ENCODE peak calls at places on chromosomes 4 and X, in four cellular contexts. N, X, I and M are unnamed samples.

GRCh38 chr4:78661923-78662521 is 110.5 kb downstream of the ANXA3 start:
- DNase-seq in X (peak; percentile 77), N (no peak), I (no peak), M (no peak)

GRCh38 chrX:53280703-53281320 is 572 bp downstream of the IQSEC2 start:
- DNase-seq in I (no peak), N (no peak), X (no peak), M (no peak)

GRCh38 chr4:95522682-95523410 is 25.9 kb downstream of the UNC5C start:
- DNase-seq in X (no peak), N (no peak), I (no peak), M (no peak)

GRCh38 chrX:39899059-39899458 is 198.7 kb downstream of the BCOR start:
- DNase-seq in N (no peak), I (no peak), X (no peak), M (no peak)

GRCh38 chr4:52057196-52057595 is 6.1 kb downstream of the SPATA18 start:
- DNase-seq in X (no peak), I (no peak), N (no peak), M (no peak)

GRCh38 chr4:166989886-166990285 is 244.4 kb downstream of the SPOCK3 start:
- DNase-seq in I (no peak), X (no peak), N (no peak), M (no peak)

GRCh38 chrX:50075630-50076349 is 125.0 kb downstream of the AKAP4 start:
- DNase-seq in I (no peak), X (no peak), N (no peak), M (no peak)

GRCh38 chrX:11273544-11273943 is 19.7 kb upstream of the AMELX start:
- DNase-seq in X (no peak), N (no peak), I (no peak), M (no peak)

GRCh38 chr4:159035570-159035969 is 67.3 kb upstream of the RAPGEF2 start:
- DNase-seq in I (no peak), N (no peak), X (no peak), M (no peak)

GRCh38 chrX:41734530-41734929 is 10.5 kb downstream of the GPR82 start:
- DNase-seq in N (no peak), I (peak; percentile 27), X (no peak), M (no peak)

GRCh38 chr4:132284910-132285426 is 864.1 kb upstream of the PCDH10 start:
- DNase-seq in X (no peak), I (no peak), N (no peak), M (no peak)

GRCh38 chr4:8159522-8160232 is 1.1 kb upstream of the ABLIM2 start:
- DNase-seq in I (no peak), X (no peak), N (no peak), M (no peak)

GRCh38 chr4:5572114-5572513 is 136.2 kb downstream of the EVC2 start:
- DNase-seq in N (no peak), X (no peak), I (no peak), M (no peak)

GRCh38 chr4:8395504-8395903 is 45.0 kb downstream of the ACOX3 start:
- DNase-seq in I (no peak), X (no peak), N (no peak), M (no peak)

GRCh38 chr4:8403981-8404380 is 36.5 kb downstream of the ACOX3 start:
- DNase-seq in N (no peak), X (no peak), I (peak; percentile 73), M (no peak)

GRCh38 chr4:79201976-79202375 is 123.9 kb downstream of the NAA11 start:
- DNase-seq in N (no peak), I (no peak), X (no peak), M (no peak)

GRCh38 chr4:111359602-111360001 is 736.7 kb upstream of the PITX2 start:
- DNase-seq in X (no peak), I (no peak), N (no peak), M (no peak)

GRCh38 chrX:49919617-49920016 is 2.8 kb upstream of the CLCN5 start:
- DNase-seq in N (peak; percentile 57), I (peak; percentile 56), X (no peak), M (peak; percentile 13)

GRCh38 chr4:55175779-55176231 is 50.4 kb upstream of the KDR start:
- DNase-seq in X (no peak), I (no peak), N (no peak), M (no peak)

GRCh38 chr4:78237360-78237759 is 180.2 kb downstream of the FRAS1 start:
- DNase-seq in I (peak; percentile 48), X (no peak), N (no peak), M (no peak)

GRCh38 chr4:25702848-25703247 is 47.2 kb downstream of the SLC34A2 start:
- DNase-seq in I (no peak), N (no peak), X (no peak), M (no peak)

GRCh38 chr4:65259251-65259650 is 411.0 kb downstream of the EPHA5 start:
- DNase-seq in N (no peak), X (no peak), I (no peak), M (no peak)

GRCh38 chr4:186703510-186703909 is 20.1 kb downstream of the FAT1 start:
- DNase-seq in N (no peak), X (no peak), I (no peak), M (no peak)

GRCh38 chr4:121923306-121923705 is 28.6 kb downstream of the TRPC3 start:
- DNase-seq in I (no peak), X (no peak), N (no peak), M (no peak)

GRCh38 chrX:57447856-57448255 is 144.0 kb upstream of the ZXDB start:
- DNase-seq in I (no peak), X (no peak), N (no peak), M (no peak)

GRCh38 chr4:52659722-52660261 is 691 bp upstream of the USP46 start:
- DNase-seq in X (no peak), N (peak; percentile 46), I (peak; percentile 70), M (no peak)

GRCh38 chr4:69833251-69833650 is 26.7 kb downstream of the SULT1E1 start:
- DNase-seq in N (no peak), I (no peak), X (no peak), M (no peak)

GRCh38 chr4:78033859-78034258 is 23.3 kb upstream of the FRAS1 start:
- DNase-seq in I (no peak), N (no peak), X (no peak), M (no peak)

GRCh38 chr4:180060159-180060889 is 2182.9 kb upstream of the TENM3 start:
- DNase-seq in X (no peak), N (no peak), I (peak; percentile 11), M (no peak)

GRCh38 chrX:18997916-18998315 is 14.0 kb upstream of the PHKA2 start:
- DNase-seq in X (no peak), N (no peak), I (no peak), M (peak; percentile 32)

GRCh38 chr4:140049924-140050681 is 103.9 kb downstream of the MAML3 start:
- DNase-seq in I (peak; percentile 61), X (no peak), N (no peak), M (no peak)

DNA sequence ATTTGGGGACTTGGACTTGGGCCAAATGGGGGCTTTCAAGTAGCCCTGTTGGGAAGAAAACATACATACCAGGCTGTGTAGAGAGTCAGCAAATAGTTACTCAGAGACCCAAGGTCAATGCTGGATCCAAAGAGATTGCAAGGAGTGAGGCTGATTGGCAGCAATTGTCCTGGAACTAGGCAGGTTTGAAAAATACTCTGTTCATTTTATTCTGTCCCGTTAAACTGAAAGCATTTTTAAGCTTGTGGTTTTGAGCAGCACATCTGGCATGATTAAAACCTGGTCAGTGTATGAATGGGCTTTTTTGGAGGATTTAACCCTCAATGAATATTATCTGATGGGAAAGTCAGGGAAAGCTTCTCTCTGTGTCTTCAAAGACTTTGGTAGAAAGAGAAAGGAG is 294.3 kb upstream of the BOD1L1 start:
- DNase-seq in I (no peak), X (no peak), N (no peak), M (no peak)
- H3K4me1 ChIP-seq in I (peaks cover 50% of the 10 kb centered on the region), X (no peaks in the 10 kb centered on the region), N (no peaks in the 10 kb centered on the region), M (no peaks in the 10 kb centered on the region)

GRCh38 chrX:118883994-118884393 is 60.4 kb downstream of the ZCCHC12 start:
- DNase-seq in X (no peak), N (no peak), I (no peak), M (no peak)
- H3K9ac ChIP-seq in X (no peak overlapping the region), N (no peak overlapping the region), I (no peak overlapping the region), M (no peak overlapping the region)

DNA sequence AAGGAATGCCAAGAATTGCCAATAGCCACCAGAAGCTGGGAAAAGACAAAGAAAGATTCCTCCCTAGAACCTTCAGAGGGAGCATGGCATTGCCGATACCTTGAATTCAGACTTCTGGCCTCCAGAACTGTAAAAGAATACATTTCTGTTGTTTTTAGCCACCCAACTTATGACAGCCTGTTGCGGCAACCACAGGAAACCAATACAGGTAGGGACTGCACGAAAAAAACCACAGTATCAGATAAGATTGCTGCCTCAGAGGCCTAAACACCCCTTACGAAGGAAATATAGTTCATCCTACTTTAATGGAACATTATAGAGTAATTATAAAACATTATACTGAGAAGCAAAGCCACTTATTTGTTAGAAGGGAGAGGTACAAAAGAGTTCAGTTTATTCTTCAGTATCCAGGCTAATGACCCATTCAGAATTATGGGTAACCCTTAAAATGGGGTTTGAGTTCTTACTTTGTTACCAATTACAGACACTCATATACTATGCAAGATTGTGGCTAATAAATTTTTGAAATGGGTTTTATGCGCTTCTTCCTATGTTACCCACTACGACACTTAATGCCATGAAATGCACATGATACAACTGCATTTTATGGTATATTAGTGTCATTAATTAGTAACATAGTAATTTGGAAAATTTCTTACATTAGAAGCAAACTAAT is 37.4 kb upstream of the SMIM10L2A start:
- DNase-seq in I (no peak), X (no peak), N (no peak), M (no peak)
- TF ChIP-seq YY1 in I (no peak), X (no peak), N (no peak), M (no peak)

GRCh38 chrX:20441123-20441522 is 174.4 kb upstream of the RPS6KA3 start:
- DNase-seq in I (no peak), N (no peak), X (no peak), M (no peak)
- H3K4me1 ChIP-seq in I (no peaks in the 10 kb centered on the region), N (no peaks in the 10 kb centered on the region), X (peaks cover 3% of the 10 kb centered on the region), M (no peaks in the 10 kb centered on the region)

GRCh38 chr4:152258391-152258790 is 277.5 kb downstream of the FBXW7 start:
- DNase-seq in I (no peak), N (no peak), X (no peak), M (no peak)
- H3K9ac ChIP-seq in I (peak overlapping the region; percentile 35), N (no peak overlapping the region), X (no peak overlapping the region), M (no peak overlapping the region)

DNA sequence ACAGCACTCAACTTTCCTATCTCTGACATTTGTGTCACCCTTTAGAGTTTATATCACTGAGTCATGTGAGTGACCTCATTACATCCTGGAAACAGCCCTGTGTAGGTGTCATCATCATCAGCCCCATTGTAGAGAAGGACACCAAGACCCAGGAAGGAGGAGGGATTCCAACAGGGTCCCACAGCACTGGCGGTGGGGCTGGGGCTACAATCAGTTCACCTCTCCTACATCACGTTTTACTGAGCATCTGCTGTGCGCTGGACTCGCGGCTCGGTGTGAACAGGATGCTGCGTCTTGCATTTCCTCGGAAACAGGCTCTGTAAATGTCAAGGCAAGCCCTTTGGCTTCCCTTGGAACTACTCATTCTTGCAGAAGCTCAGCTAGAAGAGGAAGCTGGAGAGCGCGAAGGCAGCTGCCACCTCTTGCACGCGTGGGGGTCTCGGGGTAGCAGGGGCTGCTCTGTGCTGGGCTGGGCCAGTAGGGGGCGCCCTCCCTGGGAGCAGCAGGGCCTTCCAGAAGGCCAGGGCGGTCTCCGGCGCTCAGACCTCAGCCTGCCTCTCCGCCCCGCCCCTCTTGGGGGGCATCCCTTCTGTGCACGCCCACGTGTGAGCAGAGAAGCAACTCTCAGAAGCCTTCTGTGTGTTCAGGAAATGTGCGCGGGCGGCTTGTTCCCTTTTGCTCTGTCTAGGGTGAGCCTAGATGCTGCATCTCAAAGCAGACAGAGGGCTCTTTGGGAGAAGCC is 29.0 kb downstream of the REELD1 start:
- DNase-seq in N (peak; percentile 68), I (no peak), X (peak; percentile 45), M (no peak)
- TF ChIP-seq YY1 in N (no peak), I (no peak), X (no peak), M (no peak)